ENCODE peak calls at places on chromosomes 7 and 10, in nine cellular contexts. Y is tibial artery, K is MM.1S, P is heart left ventricle, D is adipocyte, J is thoracic aorta, E is neuronal stem cell, X is GM23338, C is colonic mucosa. H is an unnamed sample.
A peak's percentile ranks its signal among the peaks of the same experiment; 100 is the strongest.

GRCh38 chr10:132033632-132034031 is 32.1 kb upstream of the JAKMIP3 start:
- DNase-seq in Y (no peak), K (no peak), P (no peak), D (no peak), J (no peak), E (no peak), X (no peak), C (no peak), H (no peak)

GRCh38 chr7:151088856-151089699 is 2.8 kb downstream of the AGAP3 start:
- DNase-seq in Y (peak; percentile 87), K (no peak), P (peak; percentile 80), D (peak; percentile 80), J (no peak), E (peak; percentile 58), X (peak; percentile 61), C (peak; percentile 54), H (peak; percentile 73)

GRCh38 chr10:91077549-91078017 is 142.9 kb upstream of the PCGF5 start:
- DNase-seq in Y (peak; percentile 85), K (no peak), P (peak; percentile 93), D (peak; percentile 80), J (peak; percentile 57), E (no peak), X (no peak), C (peak; percentile 83), H (peak; percentile 91)

GRCh38 chr10:110641256-110641655 is 2.9 kb upstream of the RBM20 start:
- DNase-seq in Y (no peak), K (peak; percentile 31), P (peak; percentile 84), D (no peak), J (no peak), E (no peak), X (peak; percentile 91), C (no peak), H (no peak)

GRCh38 chr10:34638405-34639054 is 176.6 kb downstream of the PARD3 start:
- DNase-seq in Y (peak; percentile 89), K (peak; percentile 74), P (peak; percentile 88), D (peak; percentile 94), J (peak; percentile 60), E (peak; percentile 76), X (peak; percentile 89), C (peak; percentile 88), H (peak; percentile 89)

GRCh38 chr7:157807510-157807909 is 470.7 kb downstream of the DNAJB6 start:
- DNase-seq in Y (no peak), K (no peak), P (peak; percentile 5), D (no peak), J (no peak), E (no peak), X (no peak), C (no peak), H (no peak)

GRCh38 chr7:92991190-92991589 is 126.6 kb downstream of the SAMD9 start:
- DNase-seq in Y (no peak), K (no peak), P (no peak), D (no peak), J (no peak), E (no peak), X (no peak), C (no peak), H (no peak)

GRCh38 chr10:121926157-121926556 is 1.7 kb downstream of the ATE1 start:
- DNase-seq in Y (no peak), K (no peak), P (no peak), D (peak; percentile 16), J (no peak), E (no peak), X (no peak), C (no peak), H (no peak)

GRCh38 chr10:77911535-77912123 is 14.9 kb downstream of the DLG5 start:
- DNase-seq in Y (no peak), K (no peak), P (no peak), D (peak; percentile 18), J (no peak), E (no peak), X (no peak), C (no peak), H (no peak)

GRCh38 chr10:69335613-69336012 is 57.3 kb downstream of the HK1 start:
- DNase-seq in Y (no peak), K (no peak), P (peak; percentile 24), D (no peak), J (no peak), E (no peak), X (no peak), C (no peak), H (no peak)
- H3K4me1 ChIP-seq in Y (peaks cover 100% of the 10 kb centered on the region), K (no peaks in the 10 kb centered on the region), P (peaks cover 97% of the 10 kb centered on the region), D (peaks cover 76% of the 10 kb centered on the region), J (peaks cover 79% of the 10 kb centered on the region), E (peaks cover 31% of the 10 kb centered on the region), X (peaks cover 86% of the 10 kb centered on the region), C (peaks cover 22% of the 10 kb centered on the region), H (peaks cover 29% of the 10 kb centered on the region)

DNA sequence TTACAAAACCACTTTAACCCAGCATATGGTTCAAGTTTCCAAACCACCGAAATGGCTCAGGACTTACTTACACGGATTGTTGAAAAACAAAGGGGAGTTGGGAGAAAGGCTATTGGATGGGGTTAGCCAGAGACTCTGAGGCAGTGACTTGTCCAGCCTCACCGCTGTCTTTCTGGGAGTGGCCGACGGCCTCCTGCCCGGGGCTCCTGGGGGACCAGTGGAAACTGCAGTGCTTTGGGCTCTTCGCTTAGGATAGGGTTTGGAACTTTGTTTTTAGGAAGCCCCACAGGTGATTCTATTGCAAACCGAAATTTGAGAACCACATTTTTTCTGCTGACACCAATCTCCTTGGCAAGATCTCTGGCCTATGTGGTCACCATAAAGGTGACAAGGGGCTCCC is 38.1 kb upstream of the R3HCC1L start:
- DNase-seq in Y (no peak), K (no peak), P (no peak), D (no peak), J (no peak), E (no peak), X (no peak), C (no peak), H (no peak)
- H3K4me1 ChIP-seq in Y (no peaks in the 10 kb centered on the region), K (no peaks in the 10 kb centered on the region), P (no peaks in the 10 kb centered on the region), D (peaks cover under 1% of the 10 kb centered on the region), J (no peaks in the 10 kb centered on the region), E (peaks cover 12% of the 10 kb centered on the region), X (peaks cover 8% of the 10 kb centered on the region), C (no peaks in the 10 kb centered on the region), H (no peaks in the 10 kb centered on the region)

GRCh38 chr10:62031522-62031921 is 130.0 kb downstream of the ARID5B start:
- DNase-seq in Y (no peak), K (no peak), P (no peak), D (no peak), J (no peak), E (no peak), X (no peak), C (no peak), H (no peak)
- H3K4me1 ChIP-seq in Y (peaks cover 39% of the 10 kb centered on the region), K (no peaks in the 10 kb centered on the region), P (peaks cover 8% of the 10 kb centered on the region), D (peaks cover 24% of the 10 kb centered on the region), J (peaks cover 11% of the 10 kb centered on the region), E (peaks cover 5% of the 10 kb centered on the region), X (peaks cover 7% of the 10 kb centered on the region), C (no peaks in the 10 kb centered on the region), H (no peaks in the 10 kb centered on the region)

GRCh38 chr7:47383696-47384445 is 198.0 kb downstream of the TNS3 start:
- DNase-seq in Y (peak; percentile 46), K (no peak), P (no peak), D (no peak), J (no peak), E (no peak), X (no peak), C (no peak), H (no peak)
- H3K4me1 ChIP-seq in Y (peaks cover 22% of the 10 kb centered on the region), K (no peaks in the 10 kb centered on the region), P (peaks cover 29% of the 10 kb centered on the region), D (peaks cover 14% of the 10 kb centered on the region), J (peaks cover 11% of the 10 kb centered on the region), E (peaks cover 31% of the 10 kb centered on the region), X (peaks cover 28% of the 10 kb centered on the region), C (no peaks in the 10 kb centered on the region), H (peaks cover 48% of the 10 kb centered on the region)

GRCh38 chr10:103762166-103762565 is 93.2 kb downstream of the SH3PXD2A start:
- DNase-seq in Y (no peak), K (no peak), P (no peak), D (no peak), J (no peak), E (no peak), X (no peak), C (no peak), H (no peak)
- H3K4me1 ChIP-seq in Y (peaks cover 53% of the 10 kb centered on the region), K (peaks cover 42% of the 10 kb centered on the region), P (peaks cover 89% of the 10 kb centered on the region), D (peaks cover 26% of the 10 kb centered on the region), J (peaks cover 17% of the 10 kb centered on the region), E (peaks cover 25% of the 10 kb centered on the region), X (peaks cover 21% of the 10 kb centered on the region), C (peaks cover 22% of the 10 kb centered on the region), H (peaks cover 18% of the 10 kb centered on the region)